ENCODE peak calls at places on chromosomes 6 and 20, in seven cellular contexts. O is sigmoid colon, U is gastrocnemius medialis, E is body of pancreas, Y is suprapubic skin, W is lower leg skin, V is breast epithelium. I is an unnamed sample.

GRCh38 chr6:20564269-20564668 is 30.0 kb downstream of the CDKAL1 start:
- DNase-seq in O (no peak), U (no peak), E (no peak), Y (no peak), W (no peak), V (no peak), I (no peak)

GRCh38 chr20:53827996-53828672 is 234.5 kb upstream of the ZNF217 start:
- DNase-seq in O (peak), U (no peak), E (peak), Y (no peak), W (peak), V (no peak), I (no peak)

GRCh38 chr20:62733891-62734290 is 25.3 kb downstream of the NTSR1 start:
- DNase-seq in O (no peak), U (no peak), E (peak), Y (no peak), W (no peak), V (peak), I (no peak)

GRCh38 chr6:291148-291696 is 1.1 kb upstream of the DUSP22 start:
- DNase-seq in O (no peak), U (no peak), E (peak), Y (no peak), W (no peak), V (no peak), I (no peak)

GRCh38 chr20:15236812-15237211 is 899.4 kb upstream of the FLRT3 start:
- DNase-seq in O (no peak), U (no peak), E (peak), Y (no peak), W (no peak), V (no peak), I (no peak)

GRCh38 chr20:62774762-62775161 is 21.5 kb upstream of the MRGBP start:
- DNase-seq in O (no peak), U (no peak), E (no peak), Y (no peak), W (no peak), V (no peak), I (no peak)

GRCh38 chr6:36731622-36732310 is 34.1 kb downstream of the RAB44 start:
- DNase-seq in O (peak), U (no peak), E (no peak), Y (no peak), W (no peak), V (no peak), I (no peak)

GRCh38 chr20:33689493-33689892 is 3.3 kb upstream of the E2F1 start:
- DNase-seq in O (no peak), U (no peak), E (no peak), Y (no peak), W (no peak), V (no peak), I (no peak)

GRCh38 chr20:9302073-9302425 is 212.3 kb upstream of the LAMP5 start:
- DNase-seq in O (no peak), U (no peak), E (no peak), Y (no peak), W (no peak), V (no peak), I (no peak)

GRCh38 chr6:22145823-22146379 is 150.9 kb downstream of the PRL start:
- DNase-seq in O (no peak), U (no peak), E (no peak), Y (no peak), W (no peak), V (no peak), I (peak)

GRCh38 chr6:166664135-166664534 is 37.1 kb upstream of the RPS6KA2 start:
- DNase-seq in O (no peak), U (no peak), E (no peak), Y (peak), W (no peak), V (no peak), I (no peak)

GRCh38 chr6:105981002-105981887 is 104.9 kb upstream of the PRDM1 start:
- DNase-seq in O (peak), U (no peak), E (peak), Y (no peak), W (no peak), V (no peak), I (no peak)

GRCh38 chr6:93413190-93413589 is 6.2 kb downstream of the EPHA7 start:
- DNase-seq in O (no peak), U (no peak), E (no peak), Y (no peak), W (no peak), V (no peak), I (no peak)

GRCh38 chr6:166849762-166850181 is 106.6 kb downstream of the RNASET2 start:
- DNase-seq in O (no peak), U (no peak), E (no peak), Y (no peak), W (no peak), V (no peak), I (no peak)

GRCh38 chr20:36632147-36632486 is 13.9 kb downstream of the SLA2 start:
- DNase-seq in O (no peak), U (no peak), E (no peak), Y (no peak), W (no peak), V (no peak), I (no peak)

GRCh38 chr6:166244353-166245045 is 63.7 kb downstream of the PRR18 start:
- DNase-seq in O (no peak), U (no peak), E (no peak), Y (no peak), W (no peak), V (no peak), I (no peak)

GRCh38 chr20:32622585-32623468 is 37.7 kb upstream of the NOL4L start:
- DNase-seq in O (no peak), U (no peak), E (no peak), Y (no peak), W (no peak), V (no peak), I (no peak)

GRCh38 chr6:45464685-45465084 is 87.0 kb upstream of the SUPT3H start:
- DNase-seq in O (no peak), U (no peak), E (no peak), Y (no peak), W (no peak), V (no peak), I (no peak)

GRCh38 chr6:35477551-35478179 is 9.5 kb downstream of the RPL10A start:
- DNase-seq in O (no peak), U (no peak), E (no peak), Y (no peak), W (no peak), V (no peak), I (no peak)

GRCh38 chr6:170362121-170362520 is 55.6 kb downstream of the FAM120B start:
- DNase-seq in O (no peak), U (no peak), E (no peak), Y (no peak), W (no peak), V (no peak), I (no peak)

GRCh38 chr6:142146828-142147662 is at the start of the genes NMBR and VTA1:
- DNase-seq in O (peak), U (peak), E (peak), Y (peak), W (peak), V (peak), I (peak)
- TF ChIP-seq POLR2A in O (no peak), U (peak), E (peak), Y (peak), W (no peak), V (no peak), I (no peak)

DNA sequence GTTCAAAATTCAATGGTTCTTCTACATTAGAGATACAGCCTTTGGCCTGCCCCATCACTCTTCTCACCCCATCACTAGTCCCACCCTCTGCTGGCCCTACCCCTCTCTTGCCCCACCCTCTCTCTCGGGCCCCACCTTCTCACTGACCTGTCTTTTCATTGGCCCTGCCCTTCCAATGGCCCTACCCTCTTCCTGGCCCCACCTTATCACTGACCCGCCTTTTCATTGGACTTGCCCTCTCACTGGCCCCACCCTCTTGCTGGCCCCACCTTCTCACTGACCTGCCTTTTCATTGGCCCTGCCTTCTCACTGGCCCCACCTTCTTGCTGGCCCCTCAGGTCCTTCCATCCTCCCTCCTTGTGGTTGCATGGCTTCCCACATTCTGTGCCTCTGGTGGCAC is 107.2 kb upstream of the PLEKHG1 start:
- DNase-seq in O (no peak), U (no peak), E (no peak), Y (no peak), W (no peak), V (no peak), I (no peak)
- TF ChIP-seq CTCF in O (no peak), U (no peak), E (no peak), Y (no peak), W (no peak), V (no peak), I (no peak)

GRCh38 chr6:31901415-31901952 is 402 bp downstream of the ZBTB12 start:
- DNase-seq in O (peak), U (peak), E (peak), Y (no peak), W (peak), V (no peak), I (peak)
- TF ChIP-seq POLR2A in O (no peak), U (no peak), E (no peak), Y (no peak), W (no peak), V (no peak), I (no peak)

GRCh38 chr20:1310087-1310486 is 18.9 kb downstream of the SDCBP2 start:
- DNase-seq in O (no peak), U (no peak), E (no peak), Y (no peak), W (no peak), V (peak), I (no peak)

GRCh38 chr20:1308702-1309095 is 20.2 kb downstream of the SDCBP2 start:
- DNase-seq in O (no peak), U (no peak), E (no peak), Y (no peak), W (no peak), V (no peak), I (no peak)

GRCh38 chr20:1310506-1311190 is 18.3 kb downstream of the SDCBP2 start:
- DNase-seq in O (no peak), U (no peak), E (no peak), Y (no peak), W (no peak), V (no peak), I (no peak)

GRCh38 chr20:1308067-1308701 is 20.8 kb downstream of the SDCBP2 start:
- DNase-seq in O (no peak), U (no peak), E (no peak), Y (no peak), W (no peak), V (no peak), I (no peak)

GRCh38 chr20:1309439-1309847 is 19.5 kb downstream of the SDCBP2 start:
- DNase-seq in O (no peak), U (no peak), E (no peak), Y (no peak), W (no peak), V (no peak), I (no peak)
- TF ChIP-seq CTCF in O (no peak), U (no peak), E (no peak), Y (no peak), W (no peak), V (no peak), I (no peak)

GRCh38 chr20:22515264-22515663 is 69.1 kb downstream of the FOXA2 start:
- DNase-seq in O (no peak), U (no peak), E (no peak), Y (no peak), W (no peak), V (no peak), I (no peak)

GRCh38 chr20:22513574-22513973 is 70.8 kb downstream of the FOXA2 start:
- DNase-seq in O (no peak), U (no peak), E (no peak), Y (no peak), W (no peak), V (no peak), I (no peak)

GRCh38 chr20:22509090-22509938 is 75.1 kb downstream of the FOXA2 start:
- DNase-seq in O (no peak), U (no peak), E (no peak), Y (no peak), W (no peak), V (no peak), I (no peak)

GRCh38 chr20:22512911-22513489 is 71.4 kb downstream of the FOXA2 start:
- DNase-seq in O (no peak), U (no peak), E (no peak), Y (no peak), W (no peak), V (no peak), I (no peak)

GRCh38 chr20:22511943-22512910 is 72.1 kb downstream of the FOXA2 start:
- DNase-seq in O (no peak), U (no peak), E (peak), Y (no peak), W (no peak), V (no peak), I (no peak)
- TF ChIP-seq POLR2A in O (no peak), U (no peak), E (peak), Y (no peak), W (no peak), V (no peak), I (no peak)

DNA sequence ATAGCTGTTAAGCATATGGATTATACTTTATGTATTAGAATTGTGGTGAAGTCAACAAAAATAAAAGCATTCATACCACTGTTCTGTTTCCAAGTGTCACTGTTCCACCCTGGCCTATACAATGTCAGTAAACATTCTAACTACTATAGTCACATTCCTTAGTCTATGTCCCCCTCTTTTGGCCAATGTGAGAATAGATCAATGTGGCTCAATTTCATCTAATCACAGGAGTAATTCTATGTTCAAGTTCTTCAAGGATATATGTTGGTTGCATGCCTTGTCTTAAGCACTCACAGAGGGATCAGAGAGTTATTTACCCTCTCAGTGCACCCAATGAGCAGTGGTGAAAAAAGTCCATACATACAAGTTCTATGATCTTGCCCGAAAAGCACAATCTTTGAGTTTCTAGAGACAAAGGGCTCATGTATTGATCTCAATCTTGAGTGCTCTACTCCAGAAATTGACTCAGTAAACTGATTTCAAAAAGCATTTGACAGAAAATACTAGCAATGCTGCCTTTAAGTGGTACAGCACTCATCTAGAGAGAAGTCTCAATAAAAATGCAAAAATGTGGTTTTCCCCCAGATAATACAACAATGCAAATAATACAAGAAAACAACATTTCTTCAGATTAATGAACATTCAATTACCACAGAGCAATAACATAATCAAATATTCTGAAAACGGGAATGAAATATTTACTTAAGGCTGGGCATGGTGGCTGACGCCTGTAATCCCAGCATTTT is 16.5 kb downstream of the SMLR1 start:
- DNase-seq in O (no peak), U (no peak), E (no peak), Y (no peak), W (no peak), V (no peak), I (peak)
- TF ChIP-seq CTCF in O (peak), U (no peak), E (peak), Y (no peak), W (no peak), V (peak), I (peak)

GRCh38 chr6:7878401-7878964 is 32.1 kb downstream of the TXNDC5 start:
- DNase-seq in O (no peak), U (no peak), E (no peak), Y (no peak), W (no peak), V (no peak), I (no peak)
- TF ChIP-seq POLR2A in O (no peak), U (no peak), E (no peak), Y (no peak), W (no peak), V (no peak), I (no peak)

DNA sequence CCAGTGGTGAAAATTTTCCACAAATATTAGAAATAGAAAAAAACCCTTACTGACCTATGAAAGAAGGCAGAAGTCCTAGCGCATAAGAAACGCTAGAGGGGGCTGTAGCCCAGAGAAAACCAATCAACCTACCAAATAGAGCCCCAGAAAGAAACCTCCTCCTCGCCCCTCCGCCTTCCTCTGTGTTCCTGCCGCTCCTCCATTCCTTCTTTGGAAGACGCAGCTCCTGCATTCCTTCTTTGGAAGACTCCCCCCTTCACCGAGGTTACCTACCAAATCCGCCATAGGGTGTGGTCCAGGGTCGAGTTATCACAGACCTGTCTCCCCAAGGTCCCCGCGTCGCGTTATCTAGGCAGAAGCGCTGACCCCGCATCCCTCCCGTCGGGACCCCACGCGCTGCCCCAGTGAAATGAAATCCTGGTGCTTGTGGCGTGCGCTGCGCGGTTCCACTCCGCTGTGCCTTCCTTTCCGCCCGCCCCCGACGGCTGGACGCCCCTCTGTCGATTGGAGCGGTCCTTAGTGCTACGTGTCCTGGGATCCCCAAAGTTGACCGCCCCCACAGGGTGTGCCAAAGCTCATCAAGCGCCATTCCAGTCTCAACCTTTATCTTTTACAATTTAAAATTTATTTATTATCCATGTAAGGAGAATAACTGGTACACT is 12.9 kb downstream of the RPP21 start:
- DNase-seq in O (peak), U (no peak), E (peak), Y (no peak), W (no peak), V (no peak), I (no peak)
- TF ChIP-seq CTCF in O (peak), U (peak), E (peak), Y (peak), W (no peak), V (peak), I (peak)

I was measured in tibial nerve.